ENCODE peak calls at places on chromosomes 7 and 10, in seven cellular contexts. J is T-cell; Y is OCI-LY7; Z is GM13976; N is central memory CD4-positive, alpha-beta T cell; K is NCI-H1092 treated with DMSO at 0.1 percent for 48 hours; T is AG04450. V is an unnamed sample.

GRCh38 chr10:70476249-70477035 is 2.1 kb upstream of the PALD1 start:
- DNase-seq in J (no peak), Y (no peak), Z (no peak), N (no peak), K (no peak), T (no peak), V (no peak)

GRCh38 chr10:71939861-71940474 is 24.2 kb upstream of the CHST3 start:
- DNase-seq in J (no peak), Y (no peak), Z (no peak), N (no peak), K (no peak), T (no peak), V (no peak)

GRCh38 chr10:118662228-118663035 is 67.0 kb upstream of the PRLHR start:
- DNase-seq in J (peak), Y (no peak), Z (no peak), N (peak), K (no peak), T (no peak), V (no peak)

GRCh38 chr7:16867328-16867727 is 14.5 kb downstream of the AGR3 start:
- DNase-seq in J (no peak), Y (no peak), Z (no peak), N (no peak), K (no peak), T (no peak), V (no peak)

GRCh38 chr7:47354831-47355541 is 226.9 kb downstream of the TNS3 start:
- DNase-seq in J (no peak), Y (no peak), Z (no peak), N (no peak), K (no peak), T (no peak), V (no peak)

GRCh38 chr10:106438386-106438785 is 726.1 kb downstream of the SORCS1 start:
- DNase-seq in J (no peak), Y (no peak), Z (no peak), N (no peak), K (no peak), T (no peak), V (no peak)

GRCh38 chr7:90955641-90956207 is 308.5 kb upstream of the FZD1 start:
- DNase-seq in J (no peak), Y (no peak), Z (no peak), N (no peak), K (peak), T (no peak), V (no peak)

GRCh38 chr10:22758862-22759261 is 44.5 kb upstream of the PIP4K2A start:
- DNase-seq in J (no peak), Y (no peak), Z (no peak), N (no peak), K (no peak), T (no peak), V (no peak)

GRCh38 chr10:5344746-5345145 is 20.0 kb upstream of the UCN3 start:
- DNase-seq in J (no peak), Y (no peak), Z (no peak), N (no peak), K (no peak), T (no peak), V (no peak)

GRCh38 chr10:81898518-81898917 is 23.5 kb downstream of the NRG3 start:
- DNase-seq in J (no peak), Y (no peak), Z (no peak), N (no peak), K (no peak), T (no peak), V (no peak)

GRCh38 chr7:90804370-90804769 is 208.2 kb downstream of the CDK14 start:
- DNase-seq in J (no peak), Y (no peak), Z (no peak), N (no peak), K (no peak), T (no peak), V (no peak)

GRCh38 chr7:130356760-130357611 is 12.4 kb downstream of the CPA5 start:
- DNase-seq in J (no peak), Y (no peak), Z (no peak), N (no peak), K (no peak), T (peak), V (no peak)

GRCh38 chr7:68512466-68512865 is 1085.8 kb upstream of the AUTS2 start:
- DNase-seq in J (no peak), Y (no peak), Z (no peak), N (no peak), K (no peak), T (no peak), V (no peak)

GRCh38 chr7:41975854-41976253 is 261.2 kb downstream of the GLI3 start:
- DNase-seq in J (no peak), Y (no peak), Z (no peak), N (no peak), K (no peak), T (no peak), V (no peak)

GRCh38 chr10:16408379-16408778 is 28.4 kb upstream of the PTER start:
- DNase-seq in J (no peak), Y (no peak), Z (no peak), N (no peak), K (no peak), T (no peak), V (no peak)

GRCh38 chr7:16563281-16564022 is 36.8 kb downstream of the LRRC72 start:
- DNase-seq in J (no peak), Y (peak), Z (no peak), N (no peak), K (no peak), T (no peak), V (peak)

GRCh38 chr7:130733866-130734524 is at the start of gene KLF14:
- DNase-seq in J (peak), Y (no peak), Z (peak), N (peak), K (peak), T (no peak), V (peak)

GRCh38 chr7:129609666-129610065 is 1.9 kb upstream of the NRF1 start:
- DNase-seq in J (no peak), Y (no peak), Z (no peak), N (no peak), K (no peak), T (no peak), V (no peak)

GRCh38 chr7:16989883-16990413 is 108.2 kb upstream of the AGR3 start:
- DNase-seq in J (no peak), Y (no peak), Z (no peak), N (no peak), K (peak), T (peak), V (no peak)

GRCh38 chr7:47477191-47478016 is 104.5 kb downstream of the TNS3 start:
- DNase-seq in J (no peak), Y (no peak), Z (no peak), N (no peak), K (no peak), T (no peak), V (no peak)

GRCh38 chr10:85917601-85918000 is 449.0 kb downstream of the GRID1 start:
- DNase-seq in J (no peak), Y (no peak), Z (no peak), N (no peak), K (no peak), T (no peak), V (no peak)

GRCh38 chr10:75508239-75508813 is 76.9 kb downstream of the LRMDA start:
- DNase-seq in J (no peak), Y (no peak), Z (no peak), N (no peak), K (no peak), T (no peak), V (no peak)

GRCh38 chr10:59805043-59805442 is 51.8 kb upstream of the MRLN start:
- DNase-seq in J (no peak), Y (peak), Z (no peak), N (no peak), K (no peak), T (no peak), V (no peak)

GRCh38 chr10:128711776-128712175 is 585.6 kb upstream of the MKI67 start:
- DNase-seq in J (no peak), Y (no peak), Z (no peak), N (no peak), K (no peak), T (no peak), V (no peak)

GRCh38 chr7:157541796-157542668 is 205.2 kb downstream of the DNAJB6 start:
- DNase-seq in J (no peak), Y (no peak), Z (no peak), N (no peak), K (no peak), T (no peak), V (no peak)

GRCh38 chr10:124394583-124394982 is 24.1 kb downstream of the OAT start:
- DNase-seq in J (no peak), Y (no peak), Z (no peak), N (no peak), K (no peak), T (no peak), V (no peak)

GRCh38 chr7:94330474-94331027 is 64.1 kb upstream of the COL1A2 start:
- DNase-seq in J (no peak), Y (no peak), Z (no peak), N (no peak), K (no peak), T (no peak), V (no peak)

GRCh38 chr10:93992400-93993030 is 1.2 kb upstream of the PLCE1 start:
- DNase-seq in J (no peak), Y (no peak), Z (no peak), N (no peak), K (no peak), T (no peak), V (no peak)

GRCh38 chr10:69089638-69090599 is 2.0 kb downstream of the SRGN start:
- DNase-seq in J (peak), Y (no peak), Z (peak), N (peak), K (no peak), T (no peak), V (peak)

GRCh38 chr7:37920619-37921339 is at the start of gene EPDR1:
- DNase-seq in J (peak), Y (peak), Z (peak), N (no peak), K (peak), T (no peak), V (peak)

V was measured in naive B cell.